ENCODE peak calls at places on chromosomes 3 and 15, in six cellular contexts. R is IMR-90, G is H1, E is mesenchymal stem cell, S is trophoblast cell, Q is neuronal stem cell. W is an unnamed sample. For H3K27me3 and H3K36me3, the result is how much of the 10 kb centered on the place peaks cover.

GRCh38 chr3:151156618-151157216 is 46.3 kb downstream of the GPR171 start:
- DNase-seq in R (peak), G (no peak), E (peak), S (peak), Q (peak), W (peak)

GRCh38 chr3:53787016-53787415 is 59.2 kb downstream of the CHDH start:
- DNase-seq in R (no peak), G (no peak), E (no peak), S (no peak), Q (no peak), W (no peak)

GRCh38 chr3:9852528-9852927 is 8.7 kb upstream of the RPUSD3 start:
- DNase-seq in R (no peak), G (no peak), E (no peak), S (no peak), Q (no peak), W (no peak)

GRCh38 chr3:58090351-58090750 is 82.1 kb downstream of the FLNB start:
- DNase-seq in R (peak), G (no peak), E (peak), S (peak), Q (no peak), W (no peak)

GRCh38 chr15:54839379-54839778 is 357.4 kb downstream of the RSL24D1 start:
- DNase-seq in R (no peak), G (no peak), E (no peak), S (no peak), Q (no peak), W (no peak)

GRCh38 chr15:57580866-57581265 is 10.8 kb upstream of the MYZAP start:
- DNase-seq in R (no peak), G (no peak), E (no peak), S (no peak), Q (no peak), W (no peak)

GRCh38 chr15:75640483-75641175 is 605 bp upstream of the IMP3 start:
- DNase-seq in R (peak), G (no peak), E (peak), S (peak), Q (no peak), W (peak)

GRCh38 chr3:111924283-111924682 is 54.5 kb upstream of the ABHD10 start:
- DNase-seq in R (no peak), G (no peak), E (no peak), S (no peak), Q (no peak), W (no peak)

GRCh38 chr3:101936419-101937331 is 87.4 kb downstream of the NFKBIZ start:
- DNase-seq in R (peak), G (no peak), E (peak), S (peak), Q (no peak), W (no peak)

GRCh38 chr3:20039765-20040475 is at the start of gene KAT2B:
- DNase-seq in R (peak), G (no peak), E (peak), S (peak), Q (peak), W (peak)

GRCh38 chr3:90015688-90016356 is 908.4 kb downstream of the EPHA3 start:
- DNase-seq in R (peak), G (no peak), E (peak), S (peak), Q (no peak), W (peak)

GRCh38 chr3:63037116-63037515 is 161.9 kb upstream of the CADPS start:
- DNase-seq in R (no peak), G (no peak), E (no peak), S (no peak), Q (no peak), W (no peak)

GRCh38 chr3:119206611-119207511 is 33.5 kb downstream of the UPK1B start:
- DNase-seq in R (no peak), G (no peak), E (no peak), S (no peak), Q (no peak), W (peak)

GRCh38 chr15:100043069-100043641 is 298.6 kb downstream of the ADAMTS17 start:
- DNase-seq in R (peak), G (no peak), E (peak), S (peak), Q (no peak), W (no peak)

GRCh38 chr3:195221876-195222617 is 48.9 kb downstream of the XXYLT1 start:
- DNase-seq in R (no peak), G (no peak), E (no peak), S (no peak), Q (no peak), W (no peak)

GRCh38 chr15:32119694-32120330 is 89.5 kb downstream of the CHRNA7 start:
- DNase-seq in R (no peak), G (no peak), E (no peak), S (no peak), Q (no peak), W (peak)

GRCh38 chr15:22819651-22820050 is 18.8 kb upstream of the NIPA2 start:
- DNase-seq in R (no peak), G (no peak), E (no peak), S (no peak), Q (no peak), W (no peak)

GRCh38 chr3:45806072-45806471 is 9.7 kb upstream of the SLC6A20 start:
- DNase-seq in R (no peak), G (no peak), E (no peak), S (no peak), Q (no peak), W (no peak)

GRCh38 chr3:128870327-128870726 is 9.1 kb upstream of the ACAD9 start:
- DNase-seq in R (no peak), G (no peak), E (no peak), S (no peak), Q (no peak), W (no peak)

GRCh38 chr3:128864351-128864811 is 15.0 kb upstream of the ACAD9 start:
- DNase-seq in R (no peak), G (no peak), E (no peak), S (no peak), Q (no peak), W (no peak)

GRCh38 chr3:128863560-128863959 is 15.9 kb upstream of the ACAD9 start:
- DNase-seq in R (no peak), G (no peak), E (no peak), S (peak), Q (no peak), W (no peak)

GRCh38 chr3:128872282-128872681 is 7.1 kb upstream of the ACAD9 start:
- DNase-seq in R (no peak), G (no peak), E (no peak), S (no peak), Q (no peak), W (no peak)

DNA sequence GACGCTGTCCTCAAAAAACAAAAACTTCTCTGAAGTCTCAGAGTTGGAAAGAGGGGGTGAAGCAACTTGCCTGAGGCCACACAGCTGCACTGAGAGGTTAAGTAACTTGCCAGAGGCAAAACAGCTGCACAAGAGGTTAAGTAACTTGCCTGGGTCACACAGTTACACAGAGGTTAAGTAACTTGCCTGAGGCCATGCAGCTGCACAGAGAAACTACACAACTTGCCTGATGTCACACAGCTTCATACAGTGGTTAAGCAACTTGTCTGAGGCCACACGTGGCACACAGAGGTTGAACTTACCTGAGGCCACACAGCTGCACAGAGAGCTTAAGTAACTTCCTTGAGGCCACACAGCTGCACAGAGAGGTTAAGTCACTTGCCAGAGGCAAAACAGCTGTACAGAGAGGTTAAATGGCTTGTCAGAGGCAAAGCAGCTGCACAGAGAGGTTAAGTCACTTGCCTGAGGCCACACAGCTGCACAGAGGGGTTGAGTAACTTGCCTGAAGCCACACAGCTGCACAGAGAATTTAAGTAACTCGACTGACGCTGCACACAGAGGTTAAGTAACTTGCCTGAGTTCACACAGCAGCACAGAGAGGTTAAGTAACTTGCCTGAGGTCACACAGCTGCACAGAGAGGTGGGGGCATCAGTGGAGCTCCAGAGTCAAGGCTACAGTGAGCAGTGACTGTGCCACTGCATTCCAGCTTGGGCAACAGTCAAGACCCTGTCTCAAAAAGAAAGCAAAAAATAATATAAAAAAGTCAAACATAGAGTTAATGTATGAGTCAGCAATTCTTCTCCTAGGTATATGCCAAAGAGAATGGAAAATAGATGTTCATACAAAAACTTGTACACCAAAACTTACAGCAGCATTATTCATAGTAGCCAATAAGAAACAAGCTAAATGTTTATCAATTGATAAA is 12.0 kb upstream of the ACAD9 start:
- DNase-seq in R (no peak), G (no peak), E (peak), S (peak), Q (no peak), W (no peak)
- H2AK5ac ChIP-seq in R (no peak), G (no peak), E (no peak), S (no peak), Q (peak), W (no peak)

DNA sequence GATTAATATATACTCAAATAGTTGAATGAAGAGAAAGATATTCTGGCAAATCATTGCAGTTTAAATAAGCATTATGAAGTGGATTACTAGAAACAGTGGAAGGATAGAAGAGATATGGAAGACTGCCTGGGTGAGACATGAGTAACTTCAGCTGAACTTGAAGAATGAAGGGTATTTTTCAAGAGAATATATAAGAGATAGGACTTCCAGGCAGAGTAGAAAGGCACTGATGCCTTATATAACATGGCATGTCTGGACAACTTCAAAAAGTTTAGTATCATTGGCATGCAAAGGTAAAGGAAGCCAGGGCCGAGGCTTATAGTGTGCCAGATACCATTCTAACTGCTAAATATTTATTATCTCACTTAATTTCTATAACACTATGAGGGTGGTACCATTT is 126.5 kb upstream of the SLC7A14 start:
- DNase-seq in R (peak), G (no peak), E (no peak), S (peak), Q (no peak), W (no peak)
- H3K27me3 ChIP-seq in R (under half), G (under half), E (under half), S (under half), Q (under half), W (under half)

GRCh38 chr15:73572296-73572695 is 60.9 kb downstream of the NPTN start:
- DNase-seq in R (no peak), G (no peak), E (no peak), S (no peak), Q (no peak), W (no peak)

GRCh38 chr15:73568881-73569280 is 64.3 kb downstream of the NPTN start:
- DNase-seq in R (no peak), G (no peak), E (no peak), S (no peak), Q (no peak), W (no peak)

GRCh38 chr15:73571346-73571745 is 61.8 kb downstream of the NPTN start:
- DNase-seq in R (no peak), G (no peak), E (no peak), S (no peak), Q (no peak), W (no peak)

GRCh38 chr15:73573071-73573470 is 60.1 kb downstream of the NPTN start:
- DNase-seq in R (no peak), G (no peak), E (no peak), S (no peak), Q (no peak), W (no peak)

DNA sequence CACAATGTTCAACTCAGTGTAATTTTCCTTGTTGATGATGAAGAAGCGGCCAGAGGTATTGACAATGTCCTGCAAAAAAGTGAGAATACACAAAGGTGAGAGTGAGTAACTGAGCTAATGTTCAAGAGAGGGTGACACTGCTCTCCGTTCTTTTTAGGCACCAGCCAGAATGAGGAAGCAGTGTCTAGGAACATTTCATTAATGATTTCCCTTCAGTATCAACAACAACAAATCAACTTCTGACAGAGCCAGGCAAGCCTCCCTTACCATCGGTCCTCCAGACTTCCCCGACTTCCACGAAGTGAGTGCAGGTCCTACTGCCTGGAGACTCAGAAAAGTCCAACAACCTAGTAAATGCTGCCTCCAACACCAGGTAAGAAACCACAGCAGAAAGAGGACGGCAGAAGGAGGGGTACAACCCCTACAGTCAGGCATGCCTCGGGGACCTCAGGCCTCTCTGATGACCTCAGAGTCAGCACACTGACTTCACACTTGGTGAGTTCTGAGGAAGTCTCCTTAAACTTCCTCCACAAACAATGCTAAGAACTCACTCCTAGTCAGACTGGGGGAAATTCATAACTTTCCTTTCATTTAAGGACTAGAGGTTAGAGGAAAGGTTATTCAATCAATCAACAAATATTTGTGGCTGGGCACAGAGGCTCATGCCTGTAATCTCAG is 62.7 kb downstream of the NPTN start:
- DNase-seq in R (no peak), G (no peak), E (no peak), S (no peak), Q (no peak), W (no peak)
- H3K36me3 ChIP-seq in R (under half), G (under half), E (half or more), S (under half), Q (under half), W (under half)

DNA sequence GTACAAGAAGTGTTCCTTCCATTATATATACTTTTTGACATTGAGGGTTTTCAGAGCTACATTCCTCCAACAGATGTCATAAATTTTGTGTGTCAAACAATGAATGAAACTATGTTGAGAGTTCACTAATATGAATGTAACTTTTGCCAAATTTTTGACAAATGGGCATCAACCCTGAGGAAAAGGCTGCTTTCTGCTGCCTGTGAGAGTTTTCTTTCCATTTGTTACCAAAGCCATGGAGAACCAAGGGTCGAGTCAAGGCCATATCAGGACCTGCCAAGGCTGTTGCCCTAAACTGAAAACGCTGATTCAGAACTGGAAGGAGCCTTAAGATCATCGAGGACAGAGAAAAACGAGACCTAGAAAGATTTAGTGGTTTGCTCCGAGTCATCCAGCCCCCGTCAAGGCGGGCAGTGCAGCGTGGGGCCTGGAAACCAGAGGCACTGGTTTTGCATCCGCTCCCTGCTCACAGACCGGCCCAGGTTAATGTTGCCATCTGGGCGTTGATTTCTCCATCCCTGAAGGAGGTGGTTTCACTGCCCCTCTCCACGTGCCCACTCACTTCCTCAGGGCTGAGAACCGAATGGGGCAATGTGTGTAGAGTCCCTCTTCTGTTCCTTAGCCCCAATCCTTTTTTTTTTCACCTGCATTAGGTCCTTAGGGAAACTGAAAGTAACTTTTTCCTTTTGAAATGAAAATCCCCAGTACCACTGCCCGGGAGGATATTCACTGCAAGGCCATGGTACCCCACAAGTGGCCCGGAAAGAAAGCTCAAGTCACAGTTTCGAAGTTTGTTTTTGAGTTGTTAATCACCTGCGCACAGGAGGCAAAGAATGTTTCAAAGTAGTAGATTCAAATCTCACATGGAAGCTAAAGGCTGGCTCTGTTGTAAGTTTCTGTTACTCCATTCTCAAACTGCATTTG is 32.8 kb downstream of the TPM1 start:
- DNase-seq in R (peak), G (no peak), E (peak), S (peak), Q (no peak), W (no peak)
- H2AK5ac ChIP-seq in R (peak), G (peak), E (no peak), S (no peak), Q (no peak), W (peak)

GRCh38 chr3:13685721-13686120 is 136.8 kb downstream of the FBLN2 start:
- DNase-seq in R (no peak), G (no peak), E (no peak), S (no peak), Q (no peak), W (no peak)

GRCh38 chr3:13687409-13687989 is 138.6 kb downstream of the FBLN2 start:
- DNase-seq in R (no peak), G (no peak), E (no peak), S (no peak), Q (no peak), W (peak)

GRCh38 chr3:13684854-13685253 is 135.9 kb downstream of the FBLN2 start:
- DNase-seq in R (no peak), G (no peak), E (no peak), S (no peak), Q (no peak), W (no peak)

GRCh38 chr3:13688034-13688433 is 139.1 kb downstream of the FBLN2 start:
- DNase-seq in R (no peak), G (no peak), E (no peak), S (no peak), Q (no peak), W (peak)

DNA sequence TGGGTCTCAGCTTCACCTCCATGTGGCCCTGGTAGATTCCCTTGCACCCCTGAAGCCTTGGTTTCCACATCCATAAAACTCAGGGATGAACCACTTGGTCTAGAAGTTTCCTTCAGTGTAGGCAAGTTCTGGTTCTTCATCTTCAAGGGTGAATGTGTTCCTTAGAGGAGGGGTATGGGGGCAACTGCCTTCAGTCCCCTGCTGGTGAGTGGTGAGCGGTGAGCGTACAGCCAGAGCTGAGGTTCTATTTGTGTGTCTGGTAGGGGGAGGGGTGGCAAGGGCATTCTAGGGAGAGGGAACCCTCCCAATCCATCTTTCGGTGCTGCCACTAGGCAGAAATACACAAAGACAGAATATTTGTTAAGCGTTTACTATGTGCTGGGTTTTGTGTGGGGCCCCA is 137.4 kb downstream of the FBLN2 start:
- DNase-seq in R (no peak), G (no peak), E (no peak), S (no peak), Q (no peak), W (peak)
- H3K27me3 ChIP-seq in R (under half), G (under half), E (under half), S (under half), Q (under half), W (under half)

W was measured in mesendoderm.